ENCODE peak calls at places on chromosomes 3 and 15, in five cellular contexts. F is stimulated activated CD4-positive, alpha-beta T cell treated with anti-CD3 and anti-CD28 coated beads, Interleukin-2, amount 100 ng/mL, for 4 hours; X is T-helper 17 cell; N is T-helper 9 cell; S is mesendoderm. J is an unnamed sample.

GRCh38 chr3:188415196-188415595 is 261.2 kb downstream of the LPP start:
- DNase-seq in F (no peak), X (no peak), N (no peak), S (no peak), J (no peak)

GRCh38 chr3:196599734-196600128 is 31.3 kb downstream of the FBXO45 start:
- DNase-seq in F (no peak), X (no peak), N (no peak), S (no peak), J (no peak)

GRCh38 chr3:127167315-127168043 is 25.5 kb upstream of the PRR23E start:
- DNase-seq in F (no peak), X (no peak), N (no peak), S (no peak), J (no peak)

GRCh38 chr3:58013973-58014649 is 5.9 kb downstream of the FLNB start:
- DNase-seq in F (no peak), X (no peak), N (no peak), S (peak), J (peak)

GRCh38 chr3:73461582-73461981 is 163.2 kb downstream of the PDZRN3 start:
- DNase-seq in F (no peak), X (no peak), N (no peak), S (no peak), J (no peak)

GRCh38 chr3:169116056-169116693 is 547.3 kb downstream of the MECOM start:
- DNase-seq in F (no peak), X (no peak), N (no peak), S (no peak), J (no peak)

GRCh38 chr3:18111702-18112311 is 313.3 kb downstream of the SATB1 start:
- DNase-seq in F (no peak), X (no peak), N (no peak), S (no peak), J (peak)

GRCh38 chr3:16570113-16570512 is 35.1 kb downstream of the DAZL start:
- DNase-seq in F (no peak), X (no peak), N (no peak), S (no peak), J (no peak)

GRCh38 chr3:101009386-101009785 is 16.2 kb upstream of the ABI3BP start:
- DNase-seq in F (no peak), X (no peak), N (no peak), S (no peak), J (no peak)

GRCh38 chr3:106208979-106209378 is 340.2 kb upstream of the CBLB start:
- DNase-seq in F (no peak), X (no peak), N (no peak), S (no peak), J (no peak)

GRCh38 chr15:71800835-71801745 is 9.3 kb upstream of the NR2E3 start:
- DNase-seq in F (no peak), X (no peak), N (no peak), S (peak), J (peak)

GRCh38 chr3:161020264-161020663 is 84.9 kb downstream of the B3GALNT1 start:
- DNase-seq in F (no peak), X (no peak), N (no peak), S (peak), J (no peak)

GRCh38 chr3:31010491-31010890 is 116.0 kb upstream of the GADL1 start:
- DNase-seq in F (no peak), X (no peak), N (no peak), S (no peak), J (peak)

GRCh38 chr3:152557302-152557999 is 277.5 kb upstream of the P2RY1 start:
- DNase-seq in F (no peak), X (no peak), N (no peak), S (no peak), J (no peak)

GRCh38 chr15:81280696-81281095 is 43.2 kb downstream of the STARD5 start:
- DNase-seq in F (no peak), X (no peak), N (no peak), S (no peak), J (no peak)

GRCh38 chr3:157086053-157086761 is 73.7 kb downstream of the CCNL1 start:
- DNase-seq in F (no peak), X (no peak), N (no peak), S (no peak), J (peak)

GRCh38 chr3:81666502-81667121 is 94.8 kb downstream of the GBE1 start:
- DNase-seq in F (no peak), X (no peak), N (no peak), S (no peak), J (peak)

GRCh38 chr3:127488141-127488672 is 102.3 kb downstream of the TPRA1 start:
- DNase-seq in F (no peak), X (no peak), N (no peak), S (no peak), J (no peak)

GRCh38 chr3:66856555-66856954 is 141.6 kb upstream of the KBTBD8 start:
- DNase-seq in F (no peak), X (no peak), N (no peak), S (no peak), J (no peak)

GRCh38 chr3:51934991-51935885 is 6.5 kb downstream of the RRP9 start:
- DNase-seq in F (no peak), X (no peak), N (no peak), S (no peak), J (no peak)

GRCh38 chr3:99980606-99981005 is 133.7 kb downstream of the FILIP1L start:
- DNase-seq in F (no peak), X (no peak), N (no peak), S (no peak), J (no peak)

GRCh38 chr15:28944696-28945300 is 59.0 kb downstream of the APBA2 start:
- DNase-seq in F (no peak), X (no peak), N (no peak), S (no peak), J (no peak)

GRCh38 chr3:53161345-53161819 is 373 bp downstream of the PRKCD start:
- DNase-seq in F (no peak), X (no peak), N (peak), S (no peak), J (peak)

GRCh38 chr3:58973796-58974195 is 76.0 kb downstream of the CFAP20DC start:
- DNase-seq in F (no peak), X (no peak), N (no peak), S (no peak), J (no peak)

GRCh38 chr3:45551214-45552010 is 43.1 kb upstream of the LIMD1 start:
- DNase-seq in F (no peak), X (no peak), N (no peak), S (peak), J (peak)

GRCh38 chr3:71685686-71686085 is 39.5 kb downstream of the EIF4E3 start:
- DNase-seq in F (no peak), X (no peak), N (no peak), S (no peak), J (no peak)

GRCh38 chr15:78810377-78811123 is 714 bp downstream of the ADAMTS7 start:
- DNase-seq in F (no peak), X (no peak), N (no peak), S (peak), J (peak)

GRCh38 chr3:42071720-42072582 is 19.2 kb upstream of the TRAK1 start:
- DNase-seq in F (no peak), X (no peak), N (no peak), S (peak), J (peak)

GRCh38 chr15:85897818-85898717 is 103.3 kb upstream of the KLHL25 start:
- DNase-seq in F (no peak), X (no peak), N (no peak), S (peak), J (peak)

GRCh38 chr15:78873796-78874761 is 1.4 kb downstream of the MORF4L1 start:
- DNase-seq in F (no peak), X (peak), N (peak), S (peak), J (peak)

J was measured in astrocyte of the hippocampus.